ENCODE peak calls at places on chromosomes 2 and 18, in four cellular contexts. One of them, this sample, is unnamed. For H3K4me1, the result is how much of the 10 kb centered on the place peaks cover.

GRCh38 chr2:108383146-108383830 is 5.5 kb downstream of the SULT1C4 start:
- DNase-seq in naive thymus-derived CD4-positive, alpha-beta T cell: no peak
- DNase-seq in left ventricle myocardium inferior: no peak
- DNase-seq in right cardiac atrium: no peak
- DNase-seq in this sample: no peak

GRCh38 chr2:203730076-203730729 is 23.8 kb downstream of the CD28 start:
- DNase-seq in naive thymus-derived CD4-positive, alpha-beta T cell: no peak
- DNase-seq in left ventricle myocardium inferior: no peak
- DNase-seq in right cardiac atrium: no peak
- DNase-seq in this sample: no peak

GRCh38 chr2:10404324-10405143 is 43.6 kb downstream of the ODC1 start:
- DNase-seq in naive thymus-derived CD4-positive, alpha-beta T cell: no peak
- DNase-seq in left ventricle myocardium inferior: no peak
- DNase-seq in right cardiac atrium: no peak
- DNase-seq in this sample: no peak

GRCh38 chr2:164920430-164920829 is 34.9 kb downstream of the SLC38A11 start:
- DNase-seq in naive thymus-derived CD4-positive, alpha-beta T cell: no peak
- DNase-seq in left ventricle myocardium inferior: no peak
- DNase-seq in right cardiac atrium: no peak
- DNase-seq in this sample: no peak

GRCh38 chr2:3040819-3041218 is 336.8 kb downstream of the EIPR1 start:
- DNase-seq in naive thymus-derived CD4-positive, alpha-beta T cell: no peak
- DNase-seq in left ventricle myocardium inferior: peak
- DNase-seq in right cardiac atrium: peak
- DNase-seq in this sample: no peak

GRCh38 chr2:10233131-10234012 is 69.3 kb upstream of the HPCAL1 start:
- DNase-seq in naive thymus-derived CD4-positive, alpha-beta T cell: no peak
- DNase-seq in left ventricle myocardium inferior: no peak
- DNase-seq in right cardiac atrium: no peak
- DNase-seq in this sample: no peak

GRCh38 chr18:23181547-23181946 is 46.3 kb downstream of the CABLES1 start:
- DNase-seq in naive thymus-derived CD4-positive, alpha-beta T cell: no peak
- DNase-seq in left ventricle myocardium inferior: no peak
- DNase-seq in right cardiac atrium: no peak
- DNase-seq in this sample: no peak

GRCh38 chr2:70140978-70141753 is 49.7 kb downstream of the C2orf42 start:
- DNase-seq in naive thymus-derived CD4-positive, alpha-beta T cell: peak
- DNase-seq in left ventricle myocardium inferior: no peak
- DNase-seq in right cardiac atrium: peak
- DNase-seq in this sample: peak

GRCh38 chr2:134466141-134466540 is 212.3 kb downstream of the MGAT5 start:
- DNase-seq in naive thymus-derived CD4-positive, alpha-beta T cell: no peak
- DNase-seq in left ventricle myocardium inferior: no peak
- DNase-seq in right cardiac atrium: no peak
- DNase-seq in this sample: peak

GRCh38 chr2:144424559-144425240 is 95.2 kb downstream of the ZEB2 start:
- DNase-seq in naive thymus-derived CD4-positive, alpha-beta T cell: no peak
- DNase-seq in left ventricle myocardium inferior: no peak
- DNase-seq in right cardiac atrium: no peak
- DNase-seq in this sample: no peak

GRCh38 chr2:144414324-144414845 is 105.5 kb downstream of the ZEB2 start:
- DNase-seq in naive thymus-derived CD4-positive, alpha-beta T cell: no peak
- DNase-seq in left ventricle myocardium inferior: no peak
- DNase-seq in right cardiac atrium: peak
- DNase-seq in this sample: no peak

GRCh38 chr2:144421606-144422510 is 98.1 kb downstream of the ZEB2 start:
- DNase-seq in naive thymus-derived CD4-positive, alpha-beta T cell: no peak
- DNase-seq in left ventricle myocardium inferior: no peak
- DNase-seq in right cardiac atrium: no peak
- DNase-seq in this sample: no peak

GRCh38 chr2:144415381-144415780 is 104.5 kb downstream of the ZEB2 start:
- DNase-seq in naive thymus-derived CD4-positive, alpha-beta T cell: no peak
- DNase-seq in left ventricle myocardium inferior: no peak
- DNase-seq in right cardiac atrium: no peak
- DNase-seq in this sample: no peak

DNA sequence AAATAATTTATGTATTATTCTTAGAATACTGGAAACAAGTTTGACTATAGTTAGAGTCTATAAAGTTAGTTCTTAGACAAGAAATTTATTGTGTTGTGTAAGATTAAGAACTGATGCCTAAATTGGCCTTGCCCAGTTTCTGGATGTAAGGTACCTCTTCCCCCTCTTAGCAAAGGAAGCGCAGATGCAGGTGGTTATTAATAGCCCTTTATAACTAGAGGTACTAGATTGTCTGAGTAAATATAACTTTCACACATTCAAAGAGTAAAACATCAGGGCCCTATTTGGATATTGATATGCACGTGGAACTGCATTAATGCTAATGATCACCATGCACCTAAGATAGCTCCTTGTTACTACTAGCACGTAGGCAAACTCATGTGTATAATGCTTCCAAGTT is 100.7 kb downstream of the ZEB2 start:
- DNase-seq in naive thymus-derived CD4-positive, alpha-beta T cell: no peak
- DNase-seq in left ventricle myocardium inferior: no peak
- DNase-seq in right cardiac atrium: no peak
- DNase-seq in this sample: no peak
- H3K4me1 ChIP-seq in naive thymus-derived CD4-positive, alpha-beta T cell: under half
- H3K4me1 ChIP-seq in left ventricle myocardium inferior: under half
- H3K4me1 ChIP-seq in right cardiac atrium: under half
- H3K4me1 ChIP-seq in this sample: under half

GRCh38 chr2:209376686-209377085 is 47.2 kb upstream of the MAP2 start:
- DNase-seq in naive thymus-derived CD4-positive, alpha-beta T cell: no peak
- DNase-seq in left ventricle myocardium inferior: no peak
- DNase-seq in right cardiac atrium: no peak
- DNase-seq in this sample: no peak

GRCh38 chr2:209382775-209383174 is 41.1 kb upstream of the MAP2 start:
- DNase-seq in naive thymus-derived CD4-positive, alpha-beta T cell: no peak
- DNase-seq in left ventricle myocardium inferior: no peak
- DNase-seq in right cardiac atrium: no peak
- DNase-seq in this sample: no peak

GRCh38 chr2:209383212-209383611 is 40.6 kb upstream of the MAP2 start:
- DNase-seq in naive thymus-derived CD4-positive, alpha-beta T cell: no peak
- DNase-seq in left ventricle myocardium inferior: no peak
- DNase-seq in right cardiac atrium: no peak
- DNase-seq in this sample: no peak

GRCh38 chr2:209380278-209380677 is 43.6 kb upstream of the MAP2 start:
- DNase-seq in naive thymus-derived CD4-positive, alpha-beta T cell: no peak
- DNase-seq in left ventricle myocardium inferior: no peak
- DNase-seq in right cardiac atrium: no peak
- DNase-seq in this sample: no peak
- H3K4me3 ChIP-seq in naive thymus-derived CD4-positive, alpha-beta T cell: no peak
- H3K4me3 ChIP-seq in left ventricle myocardium inferior: no peak
- H3K4me3 ChIP-seq in right cardiac atrium: no peak
- H3K4me3 ChIP-seq in this sample: no peak

DNA sequence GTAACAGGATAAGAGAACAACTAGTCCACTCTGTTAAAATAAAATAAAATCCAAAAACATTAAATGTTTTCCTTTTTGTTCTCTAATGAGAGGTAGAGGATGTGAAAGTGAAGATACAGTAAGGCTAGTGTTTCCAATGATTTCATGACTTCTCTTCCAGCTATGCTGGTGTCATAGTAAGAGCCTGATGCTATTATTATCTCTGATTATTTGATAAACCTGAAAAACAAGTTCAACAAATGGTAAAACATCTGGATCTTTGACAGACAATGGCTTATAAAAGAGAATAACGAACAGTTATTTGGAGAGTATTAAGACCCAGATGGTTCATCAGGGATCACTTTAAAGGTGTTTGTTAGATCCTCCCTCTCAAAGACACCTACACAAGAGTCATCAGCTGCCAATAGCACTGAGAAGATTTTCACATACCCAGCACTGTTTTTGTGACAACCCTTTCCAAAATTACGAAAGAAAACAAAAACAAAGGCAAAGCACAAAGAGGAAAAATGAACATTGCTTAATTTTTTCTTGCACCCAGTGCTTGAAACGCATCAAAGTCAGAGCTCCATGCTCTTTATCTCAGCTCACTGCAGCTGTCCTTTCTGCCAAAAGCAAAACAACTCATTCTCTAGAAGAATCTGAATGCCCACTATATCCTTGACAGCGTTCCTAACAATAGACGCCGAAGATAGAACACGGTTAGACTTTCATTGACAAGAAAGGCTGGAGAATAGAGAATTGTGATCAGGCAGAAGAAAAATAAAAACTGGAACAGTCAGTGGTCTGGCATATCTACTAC is 168.6 kb downstream of the SLC8A1 start:
- DNase-seq in naive thymus-derived CD4-positive, alpha-beta T cell: no peak
- DNase-seq in left ventricle myocardium inferior: no peak
- DNase-seq in right cardiac atrium: no peak
- DNase-seq in this sample: no peak
- H3K4me1 ChIP-seq in naive thymus-derived CD4-positive, alpha-beta T cell: under half
- H3K4me1 ChIP-seq in left ventricle myocardium inferior: half or more
- H3K4me1 ChIP-seq in right cardiac atrium: under half
- H3K4me1 ChIP-seq in this sample: under half

DNA sequence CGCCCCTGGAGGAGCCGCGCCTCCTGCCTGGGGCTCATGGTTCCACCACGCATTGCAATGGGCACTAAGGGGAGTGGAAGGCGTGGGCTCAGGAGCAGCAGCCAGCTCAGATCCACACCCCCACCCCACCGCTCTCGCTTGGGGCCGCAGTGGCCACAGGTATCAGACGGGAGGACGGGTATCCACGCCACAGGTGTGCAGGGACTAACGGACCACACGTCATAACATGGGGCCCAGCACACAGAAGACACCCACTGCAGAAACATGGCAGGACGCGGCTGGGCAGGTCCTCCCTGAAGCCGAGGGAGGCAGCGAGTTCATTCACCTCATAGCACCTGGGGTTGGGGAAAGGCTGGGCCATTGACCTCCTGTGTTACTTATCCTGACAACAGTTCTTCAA is 13.0 kb downstream of the HDAC4 start:
- DNase-seq in naive thymus-derived CD4-positive, alpha-beta T cell: no peak
- DNase-seq in left ventricle myocardium inferior: no peak
- DNase-seq in right cardiac atrium: no peak
- DNase-seq in this sample: no peak
- H3K4me3 ChIP-seq in naive thymus-derived CD4-positive, alpha-beta T cell: no peak
- H3K4me3 ChIP-seq in left ventricle myocardium inferior: no peak
- H3K4me3 ChIP-seq in right cardiac atrium: no peak
- H3K4me3 ChIP-seq in this sample: no peak

DNA sequence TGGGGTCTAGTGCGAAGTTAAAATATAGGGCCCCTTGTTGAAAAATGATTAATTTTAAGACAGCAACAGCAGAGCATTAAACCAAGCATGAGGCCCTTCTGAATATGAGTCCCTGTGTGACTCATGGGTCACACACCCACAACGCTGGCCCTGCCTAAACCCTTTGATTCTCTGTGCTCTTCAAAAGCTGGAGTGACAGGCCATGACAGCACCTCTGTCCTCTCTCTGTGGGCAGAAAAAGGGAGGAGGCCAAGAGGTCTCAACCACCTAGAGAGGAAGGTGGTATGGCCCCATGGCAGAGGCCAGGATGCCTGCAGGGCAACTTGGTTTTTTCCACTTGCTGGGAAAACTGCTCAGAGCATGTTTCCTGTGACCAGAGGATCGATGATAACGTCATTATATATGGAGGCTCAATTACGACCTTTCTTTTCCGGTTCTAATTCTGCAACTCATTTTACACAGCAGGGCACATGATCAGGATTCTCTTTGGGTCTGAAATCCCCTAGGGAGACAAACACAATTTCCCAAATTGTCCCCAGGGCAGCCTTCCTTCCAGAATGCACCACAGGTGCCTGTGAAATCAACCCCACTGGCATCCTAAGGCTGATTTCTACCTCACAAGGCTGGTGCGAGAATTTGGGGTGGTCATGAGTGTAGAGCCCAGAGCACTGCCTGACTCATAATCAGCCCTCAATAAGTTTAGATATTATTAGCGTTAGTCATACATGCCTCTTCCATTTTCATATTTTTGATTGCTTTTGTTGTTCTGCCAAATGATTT is 102.0 kb upstream of the PPP1CB start:
- DNase-seq in naive thymus-derived CD4-positive, alpha-beta T cell: no peak
- DNase-seq in left ventricle myocardium inferior: no peak
- DNase-seq in right cardiac atrium: no peak
- DNase-seq in this sample: no peak
- H3K4me1 ChIP-seq in naive thymus-derived CD4-positive, alpha-beta T cell: under half
- H3K4me1 ChIP-seq in left ventricle myocardium inferior: under half
- H3K4me1 ChIP-seq in right cardiac atrium: under half
- H3K4me1 ChIP-seq in this sample: under half

GRCh38 chr2:85698184-85698879 is 4.2 kb downstream of the GNLY start:
- DNase-seq in naive thymus-derived CD4-positive, alpha-beta T cell: no peak
- DNase-seq in left ventricle myocardium inferior: no peak
- DNase-seq in right cardiac atrium: no peak
- DNase-seq in this sample: no peak
- H3K4me3 ChIP-seq in naive thymus-derived CD4-positive, alpha-beta T cell: no peak
- H3K4me3 ChIP-seq in left ventricle myocardium inferior: no peak
- H3K4me3 ChIP-seq in right cardiac atrium: no peak
- H3K4me3 ChIP-seq in this sample: no peak

DNA sequence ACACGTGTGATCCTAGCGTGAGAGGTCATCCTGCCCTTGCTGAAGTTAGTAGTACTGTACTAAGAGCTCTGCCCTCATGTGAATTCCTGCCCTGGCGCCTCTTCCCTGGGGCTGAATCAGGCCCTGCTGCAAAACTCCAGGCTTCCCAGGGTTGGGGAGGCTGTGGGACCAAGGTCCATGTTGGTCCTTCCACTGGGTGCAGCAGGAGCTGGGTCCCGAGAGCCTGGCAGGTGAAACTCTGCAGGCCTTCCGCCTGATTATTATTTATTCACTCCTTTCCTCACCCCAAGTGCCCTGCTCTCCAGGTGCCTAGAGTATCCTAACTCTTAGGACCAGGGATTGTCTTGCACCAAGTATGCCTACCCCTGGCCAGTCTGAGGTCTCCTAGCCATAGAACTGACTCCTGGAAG is 5.3 kb upstream of the CNNM3 start:
- DNase-seq in naive thymus-derived CD4-positive, alpha-beta T cell: no peak
- DNase-seq in left ventricle myocardium inferior: no peak
- DNase-seq in right cardiac atrium: no peak
- DNase-seq in this sample: no peak
- H3K4me1 ChIP-seq in naive thymus-derived CD4-positive, alpha-beta T cell: under half
- H3K4me1 ChIP-seq in left ventricle myocardium inferior: half or more
- H3K4me1 ChIP-seq in right cardiac atrium: under half
- H3K4me1 ChIP-seq in this sample: under half

This sample was measured in HAP-1.